ENCODE peak calls at places on chromosomes 2 and 18, in seven cellular contexts. One of them, this sample, is unnamed.

GRCh38 chr18:8895987-8896619 is 190.7 kb downstream of the MTCL1 start:
- DNase-seq in upper lobe of left lung: no peak
- DNase-seq in heart left ventricle: no peak
- DNase-seq in progenitor cell of endocrine pancreas: no peak
- DNase-seq in coronary artery: no peak
- DNase-seq in GM06990: no peak
- DNase-seq in fibroblast of lung: peak
- DNase-seq in this sample: no peak

GRCh38 chr2:172088245-172089004 is 3.1 kb downstream of the DLX1 start:
- DNase-seq in GM06990: no peak
- DNase-seq in coronary artery: no peak
- DNase-seq in heart left ventricle: no peak
- DNase-seq in progenitor cell of endocrine pancreas: no peak
- DNase-seq in fibroblast of lung: no peak
- DNase-seq in upper lobe of left lung: peak
- DNase-seq in this sample: peak

GRCh38 chr2:61722800-61723199 is 131.1 kb downstream of the FAM161A start:
- DNase-seq in progenitor cell of endocrine pancreas: no peak
- DNase-seq in heart left ventricle: no peak
- DNase-seq in upper lobe of left lung: no peak
- DNase-seq in coronary artery: no peak
- DNase-seq in GM06990: no peak
- DNase-seq in fibroblast of lung: no peak
- DNase-seq in this sample: no peak

GRCh38 chr2:37146062-37146461 is 10.7 kb downstream of the EIF2AK2 start:
- DNase-seq in coronary artery: no peak
- DNase-seq in GM06990: no peak
- DNase-seq in upper lobe of left lung: no peak
- DNase-seq in fibroblast of lung: no peak
- DNase-seq in progenitor cell of endocrine pancreas: no peak
- DNase-seq in heart left ventricle: no peak
- DNase-seq in this sample: no peak

GRCh38 chr2:227511239-227511930 is 39.4 kb downstream of the AGFG1 start:
- DNase-seq in GM06990: no peak
- DNase-seq in heart left ventricle: no peak
- DNase-seq in progenitor cell of endocrine pancreas: no peak
- DNase-seq in coronary artery: no peak
- DNase-seq in fibroblast of lung: no peak
- DNase-seq in upper lobe of left lung: no peak
- DNase-seq in this sample: no peak

GRCh38 chr18:21486905-21487437 is 113.5 kb downstream of the ESCO1 start:
- DNase-seq in coronary artery: no peak
- DNase-seq in upper lobe of left lung: no peak
- DNase-seq in GM06990: no peak
- DNase-seq in fibroblast of lung: no peak
- DNase-seq in heart left ventricle: no peak
- DNase-seq in progenitor cell of endocrine pancreas: no peak
- DNase-seq in this sample: no peak

GRCh38 chr2:38494394-38494793 is 108.3 kb downstream of the HNRNPLL start:
- DNase-seq in heart left ventricle: no peak
- DNase-seq in GM06990: no peak
- DNase-seq in upper lobe of left lung: no peak
- DNase-seq in progenitor cell of endocrine pancreas: no peak
- DNase-seq in coronary artery: no peak
- DNase-seq in fibroblast of lung: no peak
- DNase-seq in this sample: no peak

GRCh38 chr2:20184067-20184938 is 40.6 kb downstream of the SDC1 start:
- DNase-seq in GM06990: no peak
- DNase-seq in heart left ventricle: no peak
- DNase-seq in upper lobe of left lung: no peak
- DNase-seq in progenitor cell of endocrine pancreas: no peak
- DNase-seq in coronary artery: no peak
- DNase-seq in fibroblast of lung: peak
- DNase-seq in this sample: peak

GRCh38 chr2:26735096-26735495 is 29.0 kb upstream of the SLC35F6 start:
- DNase-seq in heart left ventricle: no peak
- DNase-seq in upper lobe of left lung: no peak
- DNase-seq in coronary artery: no peak
- DNase-seq in GM06990: no peak
- DNase-seq in fibroblast of lung: peak
- DNase-seq in progenitor cell of endocrine pancreas: no peak
- DNase-seq in this sample: no peak

GRCh38 chr2:10305715-10306114 is 3.0 kb downstream of the HPCAL1 start:
- DNase-seq in GM06990: no peak
- DNase-seq in fibroblast of lung: no peak
- DNase-seq in upper lobe of left lung: no peak
- DNase-seq in coronary artery: no peak
- DNase-seq in heart left ventricle: no peak
- DNase-seq in progenitor cell of endocrine pancreas: no peak
- DNase-seq in this sample: no peak

GRCh38 chr2:9138507-9139085 is 68.0 kb upstream of the ASAP2 start:
- DNase-seq in upper lobe of left lung: no peak
- DNase-seq in GM06990: no peak
- DNase-seq in coronary artery: no peak
- DNase-seq in heart left ventricle: no peak
- DNase-seq in fibroblast of lung: peak
- DNase-seq in progenitor cell of endocrine pancreas: peak
- DNase-seq in this sample: peak

GRCh38 chr2:157164370-157164769 is 93.1 kb upstream of the GALNT5 start:
- DNase-seq in fibroblast of lung: no peak
- DNase-seq in upper lobe of left lung: peak
- DNase-seq in progenitor cell of endocrine pancreas: no peak
- DNase-seq in GM06990: no peak
- DNase-seq in coronary artery: no peak
- DNase-seq in heart left ventricle: no peak
- DNase-seq in this sample: no peak

DNA sequence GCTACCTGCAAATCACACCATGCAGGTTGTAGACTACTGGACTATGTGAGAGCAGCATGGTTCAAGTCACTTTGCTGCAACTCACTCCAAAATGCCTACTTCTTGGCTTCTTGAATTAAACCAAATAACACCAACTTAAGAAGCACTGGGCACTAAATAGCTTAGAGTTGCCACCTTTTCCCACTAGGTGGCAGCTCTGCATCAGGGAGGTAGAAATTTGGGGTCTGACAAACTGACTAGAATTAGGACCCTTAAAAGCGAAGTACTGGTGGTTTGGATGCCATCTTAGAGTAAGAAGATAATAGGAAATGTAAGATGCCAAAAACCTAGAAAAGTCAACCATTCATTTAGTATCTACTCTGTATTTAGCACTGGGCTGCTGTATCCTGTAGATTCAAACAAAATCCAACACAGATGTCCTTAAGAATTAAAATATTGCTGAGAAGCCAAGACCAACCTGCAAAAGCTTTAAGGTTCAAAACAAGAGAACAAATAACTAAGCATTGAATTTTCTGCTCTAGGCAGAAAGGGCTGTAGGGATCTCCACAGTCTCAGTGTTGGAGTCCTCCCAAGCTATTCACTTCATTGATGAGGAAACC is 65.5 kb downstream of the CCBE1 start:
- DNase-seq in heart left ventricle: no peak
- DNase-seq in progenitor cell of endocrine pancreas: no peak
- DNase-seq in GM06990: no peak
- DNase-seq in upper lobe of left lung: no peak
- DNase-seq in fibroblast of lung: peak
- DNase-seq in coronary artery: no peak
- DNase-seq in this sample: peak
- TF ChIP-seq CTCF in heart left ventricle: peak
- TF ChIP-seq CTCF in progenitor cell of endocrine pancreas: peak
- TF ChIP-seq CTCF in GM06990: peak
- TF ChIP-seq CTCF in upper lobe of left lung: peak
- TF ChIP-seq CTCF in fibroblast of lung: peak
- TF ChIP-seq CTCF in coronary artery: no peak
- TF ChIP-seq CTCF in this sample: peak

GRCh38 chr2:100237046-100237615 is 85.2 kb downstream of the LONRF2 start:
- DNase-seq in upper lobe of left lung: no peak
- DNase-seq in progenitor cell of endocrine pancreas: no peak
- DNase-seq in coronary artery: peak
- DNase-seq in heart left ventricle: no peak
- DNase-seq in GM06990: no peak
- DNase-seq in fibroblast of lung: no peak
- DNase-seq in this sample: no peak
- TF ChIP-seq CTCF in upper lobe of left lung: no peak
- TF ChIP-seq CTCF in progenitor cell of endocrine pancreas: peak
- TF ChIP-seq CTCF in coronary artery: no peak
- TF ChIP-seq CTCF in heart left ventricle: no peak
- TF ChIP-seq CTCF in GM06990: no peak
- TF ChIP-seq CTCF in fibroblast of lung: no peak
- TF ChIP-seq CTCF in this sample: no peak

GRCh38 chr2:54114936-54115283 is 505 bp upstream of the ACYP2 start:
- DNase-seq in heart left ventricle: no peak
- DNase-seq in progenitor cell of endocrine pancreas: no peak
- DNase-seq in coronary artery: no peak
- DNase-seq in upper lobe of left lung: no peak
- DNase-seq in fibroblast of lung: no peak
- DNase-seq in GM06990: no peak
- DNase-seq in this sample: no peak
- TF ChIP-seq CTCF in heart left ventricle: no peak
- TF ChIP-seq CTCF in progenitor cell of endocrine pancreas: no peak
- TF ChIP-seq CTCF in coronary artery: no peak
- TF ChIP-seq CTCF in upper lobe of left lung: no peak
- TF ChIP-seq CTCF in fibroblast of lung: no peak
- TF ChIP-seq CTCF in GM06990: no peak
- TF ChIP-seq CTCF in this sample: no peak

GRCh38 chr2:158902005-158902398 is 66.4 kb upstream of the TANC1 start:
- DNase-seq in upper lobe of left lung: no peak
- DNase-seq in progenitor cell of endocrine pancreas: no peak
- DNase-seq in GM06990: no peak
- DNase-seq in heart left ventricle: no peak
- DNase-seq in coronary artery: no peak
- DNase-seq in fibroblast of lung: no peak
- DNase-seq in this sample: no peak

GRCh38 chr2:158907926-158908462 is 60.4 kb upstream of the TANC1 start:
- DNase-seq in GM06990: no peak
- DNase-seq in fibroblast of lung: no peak
- DNase-seq in progenitor cell of endocrine pancreas: no peak
- DNase-seq in heart left ventricle: no peak
- DNase-seq in coronary artery: no peak
- DNase-seq in upper lobe of left lung: no peak
- DNase-seq in this sample: no peak

GRCh38 chr2:158904620-158905177 is 63.7 kb upstream of the TANC1 start:
- DNase-seq in heart left ventricle: no peak
- DNase-seq in progenitor cell of endocrine pancreas: no peak
- DNase-seq in fibroblast of lung: no peak
- DNase-seq in GM06990: no peak
- DNase-seq in upper lobe of left lung: no peak
- DNase-seq in coronary artery: no peak
- DNase-seq in this sample: no peak

GRCh38 chr2:158904126-158904525 is 64.3 kb upstream of the TANC1 start:
- DNase-seq in progenitor cell of endocrine pancreas: no peak
- DNase-seq in upper lobe of left lung: no peak
- DNase-seq in GM06990: no peak
- DNase-seq in fibroblast of lung: peak
- DNase-seq in heart left ventricle: no peak
- DNase-seq in coronary artery: no peak
- DNase-seq in this sample: no peak

DNA sequence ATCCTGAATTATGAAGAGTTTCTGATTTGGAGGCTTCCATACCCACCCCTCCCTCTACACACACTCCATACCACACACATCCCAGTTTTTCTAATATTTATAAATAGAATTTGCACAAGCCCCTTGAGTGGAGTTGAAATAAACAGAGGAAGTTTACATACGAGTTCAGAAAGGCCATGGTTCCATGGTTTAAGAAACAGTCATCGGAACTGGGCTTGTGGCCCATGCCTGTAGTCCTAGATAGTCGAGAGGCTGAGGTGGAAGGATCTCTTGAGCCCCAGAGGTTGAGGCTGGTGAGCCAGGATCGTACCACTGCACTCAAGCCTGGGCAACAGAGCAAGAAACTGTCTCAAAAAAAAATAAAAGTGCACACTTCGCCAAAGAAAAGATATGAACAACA is 62.6 kb upstream of the TANC1 start:
- DNase-seq in GM06990: no peak
- DNase-seq in progenitor cell of endocrine pancreas: no peak
- DNase-seq in coronary artery: no peak
- DNase-seq in heart left ventricle: no peak
- DNase-seq in fibroblast of lung: peak
- DNase-seq in upper lobe of left lung: no peak
- DNase-seq in this sample: no peak
- TF ChIP-seq CTCF in GM06990: no peak
- TF ChIP-seq CTCF in progenitor cell of endocrine pancreas: no peak
- TF ChIP-seq CTCF in coronary artery: no peak
- TF ChIP-seq CTCF in heart left ventricle: no peak
- TF ChIP-seq CTCF in fibroblast of lung: no peak
- TF ChIP-seq CTCF in upper lobe of left lung: no peak
- TF ChIP-seq CTCF in this sample: no peak

This sample was measured in glutamatergic neuron.